ENCODE peak calls at places on chromosomes 11 and 22, in seven cellular contexts. T, A, C, U, S, K and E are unnamed samples.

GRCh38 chr11:12827929-12828812 is 153.9 kb downstream of the TEAD1 start:
- DNase-seq in T (no peak), A (peak; percentile 86), C (peak; percentile 79), U (peak; percentile 59), S (no peak), K (no peak), E (no peak)

GRCh38 chr11:107696140-107696539 is 15.7 kb downstream of the SLN start:
- DNase-seq in T (no peak), A (peak; percentile 90), C (peak; percentile 97), U (peak; percentile 84), S (no peak), K (no peak), E (no peak)

GRCh38 chr22:50270302-50271010 is at the start of gene MAPK11:
- DNase-seq in T (peak; percentile 72), A (peak; percentile 64), C (peak; percentile 61), U (peak; percentile 32), S (peak; percentile 83), K (no peak), E (peak; percentile 73)

GRCh38 chr11:8058216-8058615 is 22.8 kb upstream of the TUB start:
- DNase-seq in T (no peak), A (no peak), C (no peak), U (no peak), S (no peak), K (no peak), E (no peak)

GRCh38 chr11:96049426-96049825 is 125.5 kb upstream of the MTMR2 start:
- DNase-seq in T (no peak), A (peak; percentile 73), C (peak; percentile 76), U (peak; percentile 67), S (no peak), K (no peak), E (no peak)

GRCh38 chr11:9642894-9643293 is 21.0 kb upstream of the SWAP70 start:
- DNase-seq in T (no peak), A (no peak), C (no peak), U (no peak), S (no peak), K (no peak), E (no peak)

GRCh38 chr11:41274831-41275230 is 184.6 kb downstream of the LRRC4C start:
- DNase-seq in T (no peak), A (no peak), C (no peak), U (no peak), S (no peak), K (no peak), E (no peak)

GRCh38 chr22:39468487-39469325 is 11.9 kb downstream of the MGAT3 start:
- DNase-seq in T (no peak), A (no peak), C (no peak), U (no peak), S (no peak), K (no peak), E (no peak)

GRCh38 chr22:46337870-46338269 is 2.4 kb downstream of the TRMU start:
- DNase-seq in T (no peak), A (no peak), C (no peak), U (no peak), S (peak; percentile 24), K (no peak), E (no peak)

GRCh38 chr11:44899959-44900358 is 50.7 kb downstream of the TP53I11 start:
- DNase-seq in T (no peak), A (peak; percentile 66), C (peak; percentile 71), U (peak; percentile 76), S (no peak), K (no peak), E (no peak)

GRCh38 chr11:119103793-119104192 is 2.1 kb upstream of the DPAGT1 start:
- DNase-seq in T (no peak), A (peak; percentile 32), C (no peak), U (no peak), S (no peak), K (no peak), E (no peak)
- TF ChIP-seq CTCF in T (no peak), A (peak; percentile 14), C (no peak), U (no peak), S (no peak), K (no peak), E (no peak)

DNA sequence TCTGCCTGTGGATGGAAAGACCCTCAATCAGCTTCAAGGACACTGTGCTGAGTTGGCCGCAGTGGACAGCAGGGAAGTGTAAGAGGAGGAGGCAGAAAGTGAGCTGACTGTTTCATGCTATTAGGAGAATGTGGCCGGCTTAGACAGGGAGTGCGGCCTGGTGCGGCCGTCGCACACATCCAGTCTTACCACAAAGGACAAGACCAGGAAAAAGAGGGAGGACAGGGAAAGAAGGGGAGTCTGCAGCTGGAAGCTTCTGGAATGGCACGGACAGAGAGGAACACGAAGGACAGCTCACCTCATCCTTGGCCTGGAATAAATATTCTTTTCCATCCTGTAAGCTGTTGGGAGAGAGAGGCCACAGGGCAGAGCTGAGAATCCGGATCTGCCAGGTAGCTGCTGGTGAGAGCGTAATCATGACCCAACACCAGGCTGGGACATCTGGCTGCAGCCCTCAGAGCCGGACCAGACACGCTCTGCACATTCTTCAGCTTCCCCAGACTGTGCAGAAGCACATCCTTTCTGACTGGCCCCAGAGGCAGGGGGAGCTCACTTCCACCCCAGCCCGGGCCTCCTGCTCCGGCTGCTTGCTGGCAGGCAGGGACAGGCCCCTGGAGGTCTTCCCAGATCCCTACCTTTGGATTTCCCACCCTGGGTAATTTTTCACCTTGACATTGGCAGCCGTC is 8.6 kb upstream of the RBM4B start:
- DNase-seq in T (no peak), A (no peak), C (no peak), U (no peak), S (no peak), K (no peak), E (no peak)
- TF ChIP-seq CTCF in T (no peak), A (no peak), C (no peak), U (no peak), S (no peak), K (no peak), E (no peak)

GRCh38 chr11:63901660-63902059 is 15.3 kb downstream of the RCOR2 start:
- DNase-seq in T (no peak), A (peak; percentile 62), C (peak; percentile 30), U (no peak), S (no peak), K (no peak), E (no peak)
- TF ChIP-seq CTCF in T (no peak), A (peak; percentile 77), C (peak; percentile 31), U (peak; percentile 71), S (no peak), K (no peak), E (no peak)

GRCh38 chr11:79159657-79160450 is 281.0 kb downstream of the TENM4 start:
- DNase-seq in T (no peak), A (peak; percentile 11), C (no peak), U (no peak), S (no peak), K (no peak), E (no peak)
- TF ChIP-seq CTCF in T (no peak), A (peak; percentile 39), C (peak; percentile 31), U (peak; percentile 45), S (no peak), K (no peak), E (no peak)

GRCh38 chr11:19735512-19735911 is 22.9 kb downstream of the NAV2 start:
- DNase-seq in T (no peak), A (peak; percentile 79), C (peak; percentile 75), U (peak; percentile 41), S (no peak), K (no peak), E (no peak)
- TF ChIP-seq CTCF in T (no peak), A (peak; percentile 73), C (peak; percentile 49), U (peak; percentile 63), S (no peak), K (no peak), E (no peak)

GRCh38 chr11:60367009-60367408 is 11.3 kb upstream of the MS4A7 start:
- DNase-seq in T (no peak), A (no peak), C (no peak), U (no peak), S (no peak), K (no peak), E (no peak)

GRCh38 chr11:60360621-60361020 is 17.7 kb upstream of the MS4A7 start:
- DNase-seq in T (no peak), A (no peak), C (no peak), U (no peak), S (no peak), K (no peak), E (no peak)

GRCh38 chr11:60367896-60368295 is 10.4 kb upstream of the MS4A7 start:
- DNase-seq in T (no peak), A (no peak), C (no peak), U (no peak), S (no peak), K (no peak), E (no peak)

DNA sequence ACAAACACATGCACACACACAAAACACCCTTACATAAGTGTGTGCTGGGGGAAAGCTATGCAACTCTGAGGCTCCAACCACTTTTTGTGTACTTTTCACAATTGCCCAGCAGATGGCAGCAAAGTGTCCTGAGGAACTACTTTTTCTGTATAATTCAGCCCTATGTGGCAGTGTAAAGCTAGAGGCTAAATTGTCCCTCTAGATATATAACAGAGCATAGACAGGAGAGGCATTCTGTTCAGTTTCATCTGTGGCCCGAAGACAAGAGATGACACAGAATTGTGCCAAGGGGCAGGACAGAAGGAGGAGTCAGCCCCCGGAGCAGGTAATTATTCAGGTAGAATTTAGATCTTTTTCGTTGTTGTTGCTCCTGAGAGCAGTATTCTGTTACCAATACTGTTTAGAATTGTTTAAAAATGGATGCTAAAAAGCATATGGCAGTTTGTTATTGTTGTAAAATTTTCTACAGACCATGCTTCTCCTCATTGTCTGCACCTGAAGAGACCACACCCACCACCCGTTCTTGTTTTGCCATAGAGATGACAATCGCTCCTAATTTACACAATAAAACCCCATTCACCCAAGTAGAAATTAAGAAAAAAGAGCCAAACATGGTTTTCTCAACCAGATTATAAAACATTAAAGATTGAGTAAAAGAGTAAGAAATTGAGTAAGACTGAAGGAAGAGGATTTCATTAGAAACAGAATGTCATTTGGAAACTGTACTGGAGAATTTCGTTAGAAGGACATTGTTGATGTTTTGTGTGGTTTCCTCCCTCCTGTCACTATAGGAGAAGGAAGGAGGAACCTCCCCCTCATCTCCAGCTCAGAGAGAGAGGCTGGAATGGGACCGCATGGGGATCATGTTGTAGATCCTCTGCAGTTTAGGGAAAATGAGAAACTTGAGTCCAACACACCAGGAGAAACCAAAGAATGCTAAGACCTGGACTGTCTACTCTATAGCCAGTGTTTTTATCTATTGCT is 14.5 kb upstream of the MS4A7 start:
- DNase-seq in T (peak; percentile 59), A (peak; percentile 64), C (peak; percentile 25), U (peak; percentile 59), S (no peak), K (peak; percentile 55), E (peak; percentile 83)
- TF ChIP-seq CTCF in T (peak; percentile 67), A (peak; percentile 74), C (peak; percentile 59), U (peak; percentile 72), S (peak; percentile 77), K (no peak), E (peak; percentile 51)

DNA sequence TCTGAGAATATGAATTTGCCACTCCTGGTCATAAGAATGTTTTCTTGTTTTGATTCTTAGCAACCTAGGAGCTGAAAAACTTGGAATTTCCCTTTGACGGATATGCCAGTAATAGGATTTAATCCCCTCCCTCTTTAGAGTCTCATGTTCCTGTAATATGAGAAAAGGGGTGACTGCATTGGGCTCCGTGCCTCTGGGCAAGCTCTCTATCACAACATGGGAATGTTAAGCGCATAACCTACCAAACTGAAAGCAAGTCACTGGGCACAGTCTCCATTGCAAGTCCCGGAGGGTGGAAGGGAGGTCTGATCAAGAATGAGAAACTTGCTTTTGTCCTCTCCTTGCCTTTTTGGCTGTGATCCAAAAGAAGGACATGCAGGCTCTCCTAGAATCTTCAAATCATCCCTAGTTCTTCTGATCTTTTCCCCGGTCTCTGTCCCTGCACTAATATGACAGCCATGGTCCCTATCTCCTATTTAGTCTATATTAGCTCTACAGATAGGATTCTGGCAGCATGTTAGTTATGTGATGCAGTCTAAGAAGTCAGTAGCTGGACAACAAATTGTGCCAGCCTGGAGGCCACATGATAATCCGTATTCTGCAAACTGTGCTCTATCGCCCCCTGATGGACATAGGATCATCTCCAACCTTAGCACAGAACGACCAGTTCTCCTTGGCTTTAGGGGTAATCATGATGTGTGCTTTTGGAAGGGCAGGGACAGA is 11.7 kb downstream of the OR10D3 start:
- DNase-seq in T (no peak), A (peak; percentile 85), C (peak; percentile 58), U (peak; percentile 55), S (no peak), K (peak; percentile 56), E (peak; percentile 82)
- TF ChIP-seq CTCF in T (peak; percentile 59), A (peak; percentile 92), C (peak; percentile 65), U (peak; percentile 89), S (peak; percentile 65), K (peak; percentile 13), E (peak; percentile 69)